ENCODE peak calls at places on chromosomes 1 and 21, in four cellular contexts. One of them, this sample, is unnamed.

GRCh38 chr21:34625194-34625593 is 10.3 kb upstream of the RCAN1 start:
- DNase-seq in H1: no peak
- DNase-seq in HepG2: no peak
- DNase-seq in GM12878: no peak
- DNase-seq in this sample: no peak

GRCh38 chr1:64038965-64039926 is 164.2 kb upstream of the UBE2U start:
- DNase-seq in H1: no peak
- DNase-seq in HepG2: no peak
- DNase-seq in GM12878: no peak
- DNase-seq in this sample: no peak

GRCh38 chr1:92485374-92486250 is 1.1 kb downstream of the GFI1 start:
- DNase-seq in H1: peak
- DNase-seq in HepG2: peak
- DNase-seq in GM12878: no peak
- DNase-seq in this sample: peak

GRCh38 chr1:36835696-36836095 is 198.6 kb downstream of the GRIK3 start:
- DNase-seq in H1: no peak
- DNase-seq in HepG2: no peak
- DNase-seq in GM12878: no peak
- DNase-seq in this sample: no peak

GRCh38 chr1:150551049-150551783 is 2.0 kb downstream of the ADAMTSL4 start:
- DNase-seq in H1: no peak
- DNase-seq in HepG2: no peak
- DNase-seq in GM12878: no peak
- DNase-seq in this sample: no peak

GRCh38 chr1:108482708-108483107 is 32.6 kb downstream of the NBPF6 start:
- DNase-seq in H1: no peak
- DNase-seq in HepG2: no peak
- DNase-seq in GM12878: no peak
- DNase-seq in this sample: no peak

GRCh38 chr1:81470250-81470649 is 330.5 kb upstream of the ADGRL2 start:
- DNase-seq in H1: no peak
- DNase-seq in HepG2: no peak
- DNase-seq in GM12878: no peak
- DNase-seq in this sample: no peak

GRCh38 chr21:16942703-16943102 is 570.1 kb upstream of the CXADR start:
- DNase-seq in H1: peak
- DNase-seq in HepG2: peak
- DNase-seq in GM12878: no peak
- DNase-seq in this sample: no peak

GRCh38 chr1:207850621-207851407 is 60.1 kb downstream of the CD34 start:
- DNase-seq in H1: no peak
- DNase-seq in HepG2: no peak
- DNase-seq in GM12878: no peak
- DNase-seq in this sample: no peak

GRCh38 chr1:71232166-71232763 is 151.4 kb upstream of the ZRANB2 start:
- DNase-seq in H1: no peak
- DNase-seq in HepG2: no peak
- DNase-seq in GM12878: no peak
- DNase-seq in this sample: no peak

GRCh38 chr1:145926706-145927072 is 595 bp downstream of the RBM8A start:
- DNase-seq in H1: no peak
- DNase-seq in HepG2: no peak
- DNase-seq in GM12878: no peak
- DNase-seq in this sample: no peak

GRCh38 chr1:165129568-165130164 is 226.8 kb downstream of the LMX1A start:
- DNase-seq in H1: peak
- DNase-seq in HepG2: peak
- DNase-seq in GM12878: no peak
- DNase-seq in this sample: peak

GRCh38 chr1:149884433-149885363 is 14.7 kb upstream of the BOLA1 start:
- DNase-seq in H1: no peak
- DNase-seq in HepG2: no peak
- DNase-seq in GM12878: peak
- DNase-seq in this sample: peak

GRCh38 chr21:38355353-38355752 is 98.6 kb downstream of the KCNJ15 start:
- DNase-seq in H1: no peak
- DNase-seq in HepG2: no peak
- DNase-seq in GM12878: no peak
- DNase-seq in this sample: no peak
- TF ChIP-seq RFX5 in H1: no peak
- TF ChIP-seq RFX5 in HepG2: no peak
- TF ChIP-seq RFX5 in GM12878: no peak
- TF ChIP-seq RFX5 in this sample: no peak

GRCh38 chr1:234214911-234215892 is 158.1 kb upstream of the COA6 start:
- DNase-seq in H1: peak
- DNase-seq in HepG2: no peak
- DNase-seq in GM12878: no peak
- DNase-seq in this sample: no peak
- TF ChIP-seq EZH2 in H1: no peak
- TF ChIP-seq EZH2 in HepG2: no peak
- TF ChIP-seq EZH2 in GM12878: no peak
- TF ChIP-seq EZH2 in this sample: no peak

GRCh38 chr1:162360237-162360873 is 16.3 kb downstream of the SPATA46 start:
- DNase-seq in H1: no peak
- DNase-seq in HepG2: no peak
- DNase-seq in GM12878: no peak
- DNase-seq in this sample: no peak

GRCh38 chr1:162358928-162359327 is 17.7 kb downstream of the SPATA46 start:
- DNase-seq in H1: no peak
- DNase-seq in HepG2: no peak
- DNase-seq in GM12878: no peak
- DNase-seq in this sample: no peak

GRCh38 chr1:162359523-162360236 is 17.0 kb downstream of the SPATA46 start:
- DNase-seq in H1: no peak
- DNase-seq in HepG2: no peak
- DNase-seq in GM12878: no peak
- DNase-seq in this sample: no peak

GRCh38 chr1:162360874-162361260 is 15.8 kb downstream of the SPATA46 start:
- DNase-seq in H1: no peak
- DNase-seq in HepG2: no peak
- DNase-seq in GM12878: no peak
- DNase-seq in this sample: no peak

GRCh38 chr1:162357681-162358266 is 18.9 kb downstream of the SPATA46 start:
- DNase-seq in H1: no peak
- DNase-seq in HepG2: peak
- DNase-seq in GM12878: no peak
- DNase-seq in this sample: peak
- TF ChIP-seq RFX5 in H1: no peak
- TF ChIP-seq RFX5 in HepG2: no peak
- TF ChIP-seq RFX5 in GM12878: no peak
- TF ChIP-seq RFX5 in this sample: no peak

GRCh38 chr1:25795955-25796806 is 3.8 kb upstream of the SELENON start:
- DNase-seq in H1: no peak
- DNase-seq in HepG2: no peak
- DNase-seq in GM12878: no peak
- DNase-seq in this sample: no peak
- TF ChIP-seq EZH2 in H1: no peak
- TF ChIP-seq EZH2 in HepG2: no peak
- TF ChIP-seq EZH2 in GM12878: no peak
- TF ChIP-seq EZH2 in this sample: no peak